ENCODE peak calls at places on chromosomes 11 and 22, in nine cellular contexts. Y is epithelial cell of esophagus; P is CD8-positive, alpha-beta memory T cell; Q is lung; R is GM06990; Z is tibial artery; C is ovary; K is neural progenitor cell; G is left lung. S is an unnamed sample.

GRCh38 chr11:117387992-117388765 is 60.5 kb downstream of the CEP164 start:
- DNase-seq in G (no peak), P (no peak), R (no peak), Y (no peak), C (no peak), K (no peak), Z (peak; percentile 43), Q (no peak), S (no peak)

GRCh38 chr22:35257321-35258143 is at the start of gene HMGXB4:
- DNase-seq in Z (peak; percentile 90), C (peak; percentile 85), G (peak; percentile 98), K (peak; percentile 96), R (peak; percentile 86), Q (peak; percentile 89), Y (peak; percentile 90), P (peak; percentile 92), S (peak; percentile 85)

GRCh38 chr22:37232140-37232998 is 11.7 kb downstream of the RAC2 start:
- DNase-seq in G (peak; percentile 69), R (no peak), Q (no peak), C (no peak), P (no peak), K (no peak), Y (no peak), Z (no peak), S (no peak)

GRCh38 chr11:69010964-69011623 is 2.0 kb downstream of the MRGPRF start:
- DNase-seq in Y (peak; percentile 69), G (peak; percentile 83), R (peak; percentile 39), Z (peak; percentile 93), P (no peak), C (peak; percentile 91), K (peak; percentile 91), Q (peak; percentile 51), S (peak; percentile 39)

GRCh38 chr11:44622190-44622650 is 56.8 kb downstream of the CD82 start:
- DNase-seq in Y (no peak), Q (peak; percentile 22), C (peak; percentile 14), P (peak; percentile 33), R (no peak), K (no peak), Z (peak; percentile 45), G (peak; percentile 49), S (no peak)

GRCh38 chr11:17277024-17277584 is 565 bp downstream of the NUCB2 start:
- DNase-seq in K (no peak), Z (peak; percentile 74), Q (no peak), G (no peak), C (no peak), R (no peak), P (no peak), Y (peak; percentile 44), S (peak; percentile 97)

GRCh38 chr11:36699271-36699670 is 101.2 kb upstream of the RAG2 start:
- DNase-seq in Y (peak; percentile 50), C (no peak), G (no peak), K (no peak), R (no peak), Q (no peak), Z (no peak), P (no peak), S (no peak)

GRCh38 chr22:36026741-36027140 is 1.9 kb downstream of the RBFOX2 start:
- DNase-seq in Y (no peak), Q (no peak), Z (no peak), K (no peak), P (no peak), R (no peak), G (no peak), C (no peak), S (no peak)

GRCh38 chr22:17552737-17553136 is 10.6 kb upstream of the SLC25A18 start:
- DNase-seq in Z (no peak), Y (no peak), P (no peak), R (no peak), K (no peak), Q (peak; percentile 46), G (no peak), C (no peak), S (no peak)

GRCh38 chr11:64291746-64292457 is 800 bp downstream of the KCNK4 start:
- DNase-seq in K (no peak), G (peak; percentile 80), Q (no peak), R (no peak), Z (no peak), C (no peak), Y (no peak), P (no peak), S (no peak)
- H3K4me3 ChIP-seq in K (peak overlapping the region; percentile 44), G (peak overlapping the region; percentile 14), Q (peak overlapping the region; percentile 10), R (peak overlapping the region; percentile 21), Z (peak overlapping the region; percentile 40), C (no peak overlapping the region), Y (peak overlapping the region; percentile 3), P (no peak overlapping the region), S (no peak overlapping the region)

GRCh38 chr11:122979103-122979814 is 2.4 kb downstream of the BSX start:
- DNase-seq in Y (no peak), K (peak; percentile 47), R (no peak), P (no peak), Z (no peak), C (no peak), G (no peak), Q (no peak), S (no peak)
- H3K4me3 ChIP-seq in Y (no peak overlapping the region), K (peak overlapping the region; percentile 25), R (no peak overlapping the region), P (no peak overlapping the region), Z (no peak overlapping the region), C (no peak overlapping the region), G (no peak overlapping the region), Q (no peak overlapping the region), S (no peak overlapping the region)

GRCh38 chr11:57585301-57585700 is 12.2 kb upstream of the SERPING1 start:
- DNase-seq in Q (no peak), G (no peak), R (no peak), C (no peak), P (no peak), Y (no peak), K (no peak), Z (no peak), S (no peak)
- H3K4me3 ChIP-seq in Q (no peak overlapping the region), G (no peak overlapping the region), R (no peak overlapping the region), C (no peak overlapping the region), P (no peak overlapping the region), Y (no peak overlapping the region), K (no peak overlapping the region), Z (no peak overlapping the region), S (no peak overlapping the region)

GRCh38 chr11:66176650-66177049 is 91.8 kb upstream of the RAB1B start:
- DNase-seq in G (no peak), C (no peak), Y (peak; percentile 91), Q (no peak), R (no peak), P (no peak), Z (no peak), K (no peak), S (no peak)
- H3K4me3 ChIP-seq in G (no peak overlapping the region), C (no peak overlapping the region), Y (no peak overlapping the region), Q (no peak overlapping the region), R (no peak overlapping the region), P (no peak overlapping the region), Z (no peak overlapping the region), K (no peak overlapping the region), S (no peak overlapping the region)

DNA sequence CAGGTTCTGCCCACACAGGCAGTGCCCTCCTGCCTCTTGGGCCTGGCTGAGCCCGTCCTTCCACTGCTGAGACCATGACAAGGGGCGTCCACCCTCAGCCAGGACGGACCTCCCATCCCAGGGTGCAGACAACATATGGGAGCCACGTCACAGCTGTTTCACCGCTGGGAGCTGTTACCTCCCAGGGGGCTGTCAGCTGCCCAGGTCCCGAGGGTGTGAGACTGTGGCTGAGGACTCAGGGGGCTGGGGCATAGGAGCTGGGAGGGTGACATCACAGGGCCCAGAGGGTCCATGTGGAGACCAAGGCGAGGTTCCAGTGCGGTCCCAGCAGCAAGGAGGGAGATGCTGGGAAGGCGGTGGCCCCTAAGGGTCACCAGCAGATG is 17.9 kb upstream of the CTSD start:
- DNase-seq in C (no peak), P (no peak), Q (no peak), Y (no peak), K (no peak), G (no peak), R (no peak), Z (peak; percentile 60), S (no peak)
- H3K4me3 ChIP-seq in C (no peak overlapping the region), P (no peak overlapping the region), Q (no peak overlapping the region), Y (no peak overlapping the region), K (no peak overlapping the region), G (no peak overlapping the region), R (no peak overlapping the region), Z (no peak overlapping the region), S (no peak overlapping the region)